ENCODE peak calls at places on chromosome 12, in seven cellular contexts. One of them, this sample, is unnamed.

GRCh38 chr12:112944028-112944690 is 5.9 kb downstream of the OAS3 start:
- DNase-seq in A549: no peak
- DNase-seq in endothelial cell of umbilical vein: no peak
- DNase-seq in H1: no peak
- DNase-seq in stomach: no peak
- DNase-seq in Peyer's patch: no peak
- DNase-seq in lower leg skin: peak; percentile 50
- DNase-seq in this sample: no peak

GRCh38 chr12:31780096-31780495 is 51.3 kb upstream of the AMN1 start:
- DNase-seq in A549: no peak
- DNase-seq in endothelial cell of umbilical vein: no peak
- DNase-seq in H1: no peak
- DNase-seq in stomach: no peak
- DNase-seq in Peyer's patch: no peak
- DNase-seq in lower leg skin: no peak
- DNase-seq in this sample: no peak

GRCh38 chr12:53939141-53940108 is 794 bp downstream of the HOXC13 start:
- DNase-seq in A549: peak; percentile 30
- DNase-seq in endothelial cell of umbilical vein: no peak
- DNase-seq in H1: no peak
- DNase-seq in stomach: no peak
- DNase-seq in Peyer's patch: no peak
- DNase-seq in lower leg skin: peak; percentile 92
- DNase-seq in this sample: no peak

GRCh38 chr12:76670776-76671175 is 93.1 kb upstream of the ZDHHC17 start:
- DNase-seq in A549: no peak
- DNase-seq in endothelial cell of umbilical vein: no peak
- DNase-seq in H1: no peak
- DNase-seq in stomach: no peak
- DNase-seq in Peyer's patch: no peak
- DNase-seq in lower leg skin: no peak
- DNase-seq in this sample: no peak

GRCh38 chr12:56078931-56079728 is 835 bp upstream of the ERBB3 start:
- DNase-seq in A549: peak; percentile 95
- DNase-seq in endothelial cell of umbilical vein: peak; percentile 93
- DNase-seq in H1: peak; percentile 82
- DNase-seq in stomach: peak; percentile 95
- DNase-seq in Peyer's patch: peak; percentile 53
- DNase-seq in lower leg skin: peak; percentile 97
- DNase-seq in this sample: peak; percentile 93

GRCh38 chr12:41032386-41032785 is 155.7 kb upstream of the PDZRN4 start:
- DNase-seq in A549: no peak
- DNase-seq in endothelial cell of umbilical vein: no peak
- DNase-seq in H1: no peak
- DNase-seq in stomach: no peak
- DNase-seq in Peyer's patch: no peak
- DNase-seq in lower leg skin: no peak
- DNase-seq in this sample: no peak

GRCh38 chr12:9079883-9080673 is 35.6 kb downstream of the A2M start:
- DNase-seq in A549: no peak
- DNase-seq in endothelial cell of umbilical vein: no peak
- DNase-seq in H1: no peak
- DNase-seq in stomach: no peak
- DNase-seq in Peyer's patch: no peak
- DNase-seq in lower leg skin: no peak
- DNase-seq in this sample: no peak

GRCh38 chr12:103181366-103182152 is 224.1 kb downstream of the ASCL1 start:
- DNase-seq in A549: no peak
- DNase-seq in endothelial cell of umbilical vein: no peak
- DNase-seq in H1: no peak
- DNase-seq in stomach: no peak
- DNase-seq in Peyer's patch: no peak
- DNase-seq in lower leg skin: no peak
- DNase-seq in this sample: no peak

GRCh38 chr12:88805286-88805685 is 225.0 kb upstream of the KITLG start:
- DNase-seq in A549: no peak
- DNase-seq in endothelial cell of umbilical vein: no peak
- DNase-seq in H1: no peak
- DNase-seq in stomach: no peak
- DNase-seq in Peyer's patch: no peak
- DNase-seq in lower leg skin: no peak
- DNase-seq in this sample: no peak

GRCh38 chr12:4307593-4308333 is 13.2 kb upstream of the TIGAR start:
- DNase-seq in A549: peak; percentile 87
- DNase-seq in endothelial cell of umbilical vein: peak; percentile 71
- DNase-seq in H1: peak; percentile 87
- DNase-seq in stomach: peak; percentile 77
- DNase-seq in Peyer's patch: no peak
- DNase-seq in lower leg skin: peak; percentile 87
- DNase-seq in this sample: peak; percentile 77
- H3K4me3 ChIP-seq in A549: no peak overlapping the region
- H3K4me3 ChIP-seq in endothelial cell of umbilical vein: no peak overlapping the region
- H3K4me3 ChIP-seq in H1: peak overlapping the region; percentile 49
- H3K4me3 ChIP-seq in stomach: no peak overlapping the region
- H3K4me3 ChIP-seq in Peyer's patch: no peak overlapping the region
- H3K4me3 ChIP-seq in lower leg skin: no peak overlapping the region
- H3K4me3 ChIP-seq in this sample: no peak overlapping the region

GRCh38 chr12:12518464-12518845 is 44.2 kb downstream of the DUSP16 start:
- DNase-seq in A549: no peak
- DNase-seq in endothelial cell of umbilical vein: no peak
- DNase-seq in H1: no peak
- DNase-seq in stomach: no peak
- DNase-seq in Peyer's patch: no peak
- DNase-seq in lower leg skin: no peak
- DNase-seq in this sample: no peak

GRCh38 chr12:12521044-12521485 is 41.6 kb downstream of the DUSP16 start:
- DNase-seq in A549: no peak
- DNase-seq in endothelial cell of umbilical vein: no peak
- DNase-seq in H1: no peak
- DNase-seq in stomach: no peak
- DNase-seq in Peyer's patch: no peak
- DNase-seq in lower leg skin: no peak
- DNase-seq in this sample: no peak

GRCh38 chr12:12520278-12520677 is 42.4 kb downstream of the DUSP16 start:
- DNase-seq in A549: no peak
- DNase-seq in endothelial cell of umbilical vein: no peak
- DNase-seq in H1: no peak
- DNase-seq in stomach: no peak
- DNase-seq in Peyer's patch: no peak
- DNase-seq in lower leg skin: no peak
- DNase-seq in this sample: no peak

GRCh38 chr12:12519599-12519998 is 43.1 kb downstream of the DUSP16 start:
- DNase-seq in A549: no peak
- DNase-seq in endothelial cell of umbilical vein: no peak
- DNase-seq in H1: no peak
- DNase-seq in stomach: no peak
- DNase-seq in Peyer's patch: no peak
- DNase-seq in lower leg skin: no peak
- DNase-seq in this sample: no peak

GRCh38 chr12:12518919-12519318 is 43.7 kb downstream of the DUSP16 start:
- DNase-seq in A549: no peak
- DNase-seq in endothelial cell of umbilical vein: no peak
- DNase-seq in H1: no peak
- DNase-seq in stomach: no peak
- DNase-seq in Peyer's patch: no peak
- DNase-seq in lower leg skin: no peak
- DNase-seq in this sample: no peak
- TF ChIP-seq POLR2A in A549: no peak
- TF ChIP-seq POLR2A in endothelial cell of umbilical vein: no peak
- TF ChIP-seq POLR2A in H1: no peak
- TF ChIP-seq POLR2A in stomach: no peak
- TF ChIP-seq POLR2A in Peyer's patch: no peak
- TF ChIP-seq POLR2A in lower leg skin: no peak
- TF ChIP-seq POLR2A in this sample: no peak

GRCh38 chr12:386651-387050 is 2.5 kb downstream of the KDM5A start:
- DNase-seq in A549: no peak
- DNase-seq in endothelial cell of umbilical vein: peak; percentile 17
- DNase-seq in H1: no peak
- DNase-seq in stomach: no peak
- DNase-seq in Peyer's patch: no peak
- DNase-seq in lower leg skin: no peak
- DNase-seq in this sample: no peak
- H3K4me3 ChIP-seq in A549: peak overlapping the region; percentile 79
- H3K4me3 ChIP-seq in endothelial cell of umbilical vein: peak overlapping the region; percentile 96
- H3K4me3 ChIP-seq in H1: peak overlapping the region; percentile 93
- H3K4me3 ChIP-seq in stomach: peak overlapping the region; percentile 77
- H3K4me3 ChIP-seq in Peyer's patch: no peak overlapping the region
- H3K4me3 ChIP-seq in lower leg skin: no peak overlapping the region
- H3K4me3 ChIP-seq in this sample: no peak overlapping the region

DNA sequence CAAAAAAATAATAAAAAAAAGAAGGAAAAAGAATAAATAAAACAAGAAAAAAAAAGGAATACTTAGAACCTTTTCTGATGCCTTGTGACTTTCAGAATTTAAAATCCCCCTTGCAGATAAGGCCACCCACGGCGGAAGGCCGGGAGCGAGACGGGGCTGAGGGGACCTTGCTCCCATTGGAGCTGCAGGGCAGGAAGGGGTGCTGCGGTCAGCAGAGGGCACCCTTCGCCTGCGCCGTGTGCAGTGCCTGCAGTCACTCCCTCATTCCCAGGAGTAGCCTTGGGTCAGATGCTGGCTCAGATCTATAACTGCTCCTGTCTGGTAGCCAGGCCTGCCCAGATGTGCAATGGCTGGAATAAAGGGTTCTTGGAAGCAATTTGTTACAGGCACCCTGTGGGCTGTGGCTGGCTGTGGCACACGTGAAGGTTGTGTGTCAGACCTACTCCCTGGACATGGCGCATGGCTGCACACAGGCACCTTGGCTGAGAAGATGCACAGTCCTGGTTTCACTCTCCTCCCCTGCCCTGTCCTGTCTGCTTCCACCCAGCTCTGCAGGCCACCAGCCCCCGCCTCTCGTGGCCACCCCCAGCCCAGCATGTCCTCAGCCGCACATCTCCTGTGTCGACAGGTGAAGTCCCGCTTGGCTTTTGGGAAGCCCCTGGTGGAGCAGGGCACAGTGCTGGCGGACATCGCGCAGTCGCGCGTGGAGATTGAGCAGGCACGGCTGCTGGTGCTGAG is 13.4 kb upstream of the ALDH2 start:
- DNase-seq in A549: peak; percentile 63
- DNase-seq in endothelial cell of umbilical vein: peak; percentile 59
- DNase-seq in H1: no peak
- DNase-seq in stomach: peak; percentile 67
- DNase-seq in Peyer's patch: no peak
- DNase-seq in lower leg skin: peak; percentile 91
- DNase-seq in this sample: peak; percentile 61
- TF ChIP-seq POLR2A in A549: no peak
- TF ChIP-seq POLR2A in endothelial cell of umbilical vein: no peak
- TF ChIP-seq POLR2A in H1: no peak
- TF ChIP-seq POLR2A in stomach: no peak
- TF ChIP-seq POLR2A in Peyer's patch: no peak
- TF ChIP-seq POLR2A in lower leg skin: no peak
- TF ChIP-seq POLR2A in this sample: no peak

GRCh38 chr12:19447386-19447785 is 8.1 kb downstream of the AEBP2 start:
- DNase-seq in A549: no peak
- DNase-seq in endothelial cell of umbilical vein: no peak
- DNase-seq in H1: no peak
- DNase-seq in stomach: no peak
- DNase-seq in Peyer's patch: no peak
- DNase-seq in lower leg skin: no peak
- DNase-seq in this sample: no peak
- H3K4me3 ChIP-seq in A549: no peak overlapping the region
- H3K4me3 ChIP-seq in endothelial cell of umbilical vein: no peak overlapping the region
- H3K4me3 ChIP-seq in H1: no peak overlapping the region
- H3K4me3 ChIP-seq in stomach: no peak overlapping the region
- H3K4me3 ChIP-seq in Peyer's patch: no peak overlapping the region
- H3K4me3 ChIP-seq in lower leg skin: no peak overlapping the region
- H3K4me3 ChIP-seq in this sample: no peak overlapping the region

DNA sequence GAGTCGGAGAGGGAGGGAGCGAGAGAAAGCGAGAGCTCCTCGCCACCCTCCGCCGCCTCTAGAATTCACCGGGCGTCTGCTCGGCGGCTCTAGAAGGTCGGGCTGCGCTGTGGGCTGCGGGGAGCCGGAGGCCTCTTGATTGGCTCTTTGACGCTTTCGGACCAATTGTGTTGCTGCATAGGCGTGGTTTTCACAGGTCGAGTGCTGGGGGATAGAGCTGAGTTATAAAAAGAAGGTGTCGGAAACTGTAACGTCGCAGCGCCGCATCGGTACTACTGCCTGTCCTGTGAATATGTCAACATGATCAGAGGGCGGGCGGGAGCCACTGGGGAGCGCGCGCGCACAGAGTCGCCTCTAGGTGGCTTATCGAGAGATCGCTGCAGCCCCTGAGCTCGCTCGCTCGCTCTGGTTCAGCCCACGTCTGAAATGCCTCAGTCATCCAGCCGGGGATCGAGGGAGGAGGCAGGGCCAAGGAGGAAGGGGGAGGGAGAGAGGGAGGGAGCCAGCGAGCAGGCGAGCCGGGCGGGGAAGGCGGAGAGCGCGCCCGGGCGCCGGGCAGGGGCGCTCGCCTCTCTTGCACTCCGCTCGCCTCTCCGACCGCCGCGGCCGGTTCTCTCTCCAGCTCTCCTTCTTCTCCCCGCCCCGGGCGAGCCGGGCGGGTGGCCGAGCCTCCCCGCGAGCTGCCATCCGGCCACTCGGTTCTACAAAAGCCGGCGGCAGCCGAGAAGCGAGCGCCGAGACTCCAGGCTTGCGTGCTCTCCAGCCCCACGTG is at the start of gene TBX3:
- DNase-seq in A549: peak; percentile 100
- DNase-seq in endothelial cell of umbilical vein: peak; percentile 95
- DNase-seq in H1: peak; percentile 88
- DNase-seq in stomach: peak; percentile 79
- DNase-seq in Peyer's patch: peak; percentile 56
- DNase-seq in lower leg skin: peak; percentile 99
- DNase-seq in this sample: peak; percentile 99
- TF ChIP-seq POLR2A in A549: peak; percentile 91
- TF ChIP-seq POLR2A in endothelial cell of umbilical vein: no peak
- TF ChIP-seq POLR2A in H1: no peak
- TF ChIP-seq POLR2A in stomach: no peak
- TF ChIP-seq POLR2A in Peyer's patch: peak; percentile 98
- TF ChIP-seq POLR2A in lower leg skin: no peak
- TF ChIP-seq POLR2A in this sample: peak; percentile 99